ENCODE peak calls at places on chromosomes 3 and 15, in six cellular contexts. Q is CD4-positive, alpha-beta T cell; K is CD8-positive, alpha-beta T cell; T is GM23338; D is hepatocyte; H is brain microvascular endothelial cell. U is an unnamed sample.

GRCh38 chr3:97927699-97928098 is 44.5 kb downstream of the RIOX2 start:
- DNase-seq in D (no peak), H (peak), T (no peak), Q (no peak), K (no peak), U (no peak)

GRCh38 chr3:89740881-89741177 is 633.4 kb downstream of the EPHA3 start:
- DNase-seq in K (no peak), D (no peak), H (no peak), Q (no peak), T (no peak), U (no peak)

GRCh38 chr3:97102641-97103040 is 288.2 kb downstream of the EPHA6 start:
- DNase-seq in Q (no peak), H (no peak), K (no peak), D (no peak), T (no peak), U (no peak)

GRCh38 chr15:52143862-52144261 is 31.3 kb upstream of the BCL2L10 start:
- DNase-seq in H (peak), D (peak), T (peak), K (no peak), Q (no peak), U (no peak)

GRCh38 chr15:42031211-42031915 is 10.5 kb upstream of the PLA2G4E start:
- DNase-seq in K (no peak), H (no peak), Q (no peak), T (no peak), D (no peak), U (no peak)

GRCh38 chr3:54863366-54863765 is 64.5 kb downstream of the LRTM1 start:
- DNase-seq in T (no peak), H (no peak), D (peak), K (no peak), Q (no peak), U (no peak)

GRCh38 chr3:52052831-52053306 is 3.5 kb downstream of the DUSP7 start:
- DNase-seq in Q (peak), D (peak), T (peak), K (peak), H (peak), U (peak)

GRCh38 chr15:95262866-95263564 is 1031.7 kb downstream of the MCTP2 start:
- DNase-seq in D (no peak), H (peak), Q (no peak), K (no peak), T (no peak), U (no peak)

GRCh38 chr3:72338942-72339749 is 509.1 kb downstream of the SHQ1 start:
- DNase-seq in K (no peak), D (peak), T (no peak), H (peak), Q (no peak), U (no peak)

GRCh38 chr3:33645060-33645841 is 72.8 kb downstream of the CLASP2 start:
- DNase-seq in T (peak), H (peak), Q (peak), K (peak), D (peak), U (no peak)

GRCh38 chr15:75029378-75030022 is 6.1 kb downstream of the PPCDC start:
- DNase-seq in T (peak), H (peak), Q (peak), K (peak), D (peak), U (peak)

GRCh38 chr15:75027551-75027950 is 4.2 kb downstream of the PPCDC start:
- DNase-seq in D (no peak), H (no peak), T (no peak), Q (no peak), K (no peak), U (no peak)

GRCh38 chr15:75030023-75030413 is 6.6 kb downstream of the PPCDC start:
- DNase-seq in D (no peak), K (no peak), Q (no peak), T (no peak), H (no peak), U (no peak)

GRCh38 chr15:75030424-75030823 is 7.0 kb downstream of the PPCDC start:
- DNase-seq in K (no peak), T (peak), H (no peak), D (no peak), Q (no peak), U (no peak)

DNA sequence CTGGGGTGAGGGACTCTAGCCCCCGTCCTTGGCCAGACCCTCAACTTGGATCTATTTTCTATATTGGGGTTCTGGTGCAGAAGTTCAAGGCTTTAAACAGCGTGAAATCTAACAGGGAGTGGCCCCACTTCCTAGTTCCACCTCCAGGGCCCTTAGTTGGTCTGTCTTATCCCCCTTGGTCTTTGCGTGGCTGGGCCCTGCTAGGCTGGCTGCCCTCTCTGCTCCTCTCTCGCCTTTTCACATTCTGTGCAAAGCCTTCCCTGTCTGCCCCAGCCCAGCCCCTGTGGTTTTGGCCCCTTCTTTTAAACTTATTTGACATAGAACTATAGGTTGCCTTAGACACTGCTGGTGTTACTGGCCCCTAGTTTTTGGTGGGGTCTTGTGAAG is 5.6 kb downstream of the PPCDC start:
- DNase-seq in H (no peak), D (no peak), T (peak), K (no peak), Q (no peak), U (no peak)
- H3K27ac ChIP-seq in H (no peak), D (no peak), T (peak), K (no peak), Q (no peak), U (peak)

GRCh38 chr3:59245879-59246501 is 196.2 kb upstream of the CFAP20DC start:
- DNase-seq in Q (no peak), T (no peak), D (peak), K (no peak), H (peak), U (no peak)
- H3K27ac ChIP-seq in Q (no peak), T (no peak), D (no peak), K (no peak), H (no peak), U (no peak)

GRCh38 chr15:67074886-67075229 is 9.5 kb downstream of the SMAD3 start:
- DNase-seq in D (no peak), H (no peak), T (no peak), Q (no peak), K (no peak), U (no peak)

GRCh38 chr15:67072951-67073350 is 7.5 kb downstream of the SMAD3 start:
- DNase-seq in D (no peak), H (no peak), K (no peak), T (no peak), Q (no peak), U (no peak)

GRCh38 chr15:67079361-67079760 is 14.0 kb downstream of the SMAD3 start:
- DNase-seq in Q (no peak), H (no peak), K (no peak), T (no peak), D (no peak), U (no peak)

GRCh38 chr15:67077641-67078215 is 12.3 kb downstream of the SMAD3 start:
- DNase-seq in Q (no peak), T (no peak), K (no peak), H (peak), D (no peak), U (no peak)

GRCh38 chr15:67076147-67076843 is 10.9 kb downstream of the SMAD3 start:
- DNase-seq in D (no peak), H (peak), K (no peak), T (no peak), Q (no peak), U (no peak)
- H3K27ac ChIP-seq in D (peak), H (peak), K (no peak), T (no peak), Q (no peak), U (no peak)

GRCh38 chr15:66786708-66787471 is 84.9 kb downstream of the SMAD6 start:
- DNase-seq in D (no peak), T (no peak), Q (no peak), K (no peak), H (no peak), U (no peak)
- H3K27ac ChIP-seq in D (no peak), T (no peak), Q (no peak), K (no peak), H (no peak), U (no peak)

U was measured in substantia nigra.